ENCODE peak calls at places on chromosomes 5 and 9, in eight cellular contexts. Q is naive thymus-derived CD8-positive, alpha-beta T cell; R is NCI-H510A treated with DMSO at 0.1 percent for 48 hours; F is NCI-H2029; W is GM12878; C is hippocampal formation; T is endothelial cell; A is activated gamma-delta T cell treated with Interleukin-2 at 50 U/mL for 16 hours. J is an unnamed sample.

GRCh38 chr5:8843766-8844165 is 702.1 kb downstream of the SEMA5A start:
- DNase-seq in Q (no peak), R (peak; percentile 98), F (peak; percentile 27), W (no peak), C (peak; percentile 46), T (no peak), A (no peak), J (no peak)

GRCh38 chr9:36914212-36914577 is 119.9 kb downstream of the PAX5 start:
- DNase-seq in Q (no peak), R (peak; percentile 29), F (peak; percentile 48), W (no peak), C (no peak), T (no peak), A (no peak), J (peak; percentile 72)

GRCh38 chr5:179914032-179914755 is 6.5 kb upstream of the TBC1D9B start:
- DNase-seq in Q (no peak), R (no peak), F (peak; percentile 22), W (no peak), C (no peak), T (no peak), A (no peak), J (no peak)

GRCh38 chr9:128735373-128735772 is 11.4 kb upstream of the ZDHHC12 start:
- DNase-seq in Q (no peak), R (no peak), F (no peak), W (no peak), C (no peak), T (no peak), A (no peak), J (no peak)

GRCh38 chr9:100601216-100601615 is 23.3 kb downstream of the CAVIN4 start:
- DNase-seq in Q (no peak), R (peak; percentile 70), F (peak; percentile 78), W (no peak), C (no peak), T (peak; percentile 75), A (no peak), J (peak; percentile 55)

GRCh38 chr9:110123364-110124095 is 84.4 kb downstream of the C9orf152 start:
- DNase-seq in Q (no peak), R (no peak), F (no peak), W (no peak), C (no peak), T (no peak), A (no peak), J (no peak)

GRCh38 chr5:1343931-1344901 is 683 bp downstream of the CLPTM1L start:
- DNase-seq in Q (no peak), R (no peak), F (no peak), W (no peak), C (no peak), T (peak; percentile 38), A (peak; percentile 19), J (peak; percentile 40)

GRCh38 chr5:136729901-136730355 is 364.6 kb upstream of the TRPC7 start:
- DNase-seq in Q (no peak), R (peak; percentile 42), F (no peak), W (no peak), C (no peak), T (no peak), A (no peak), J (no peak)

GRCh38 chr5:124315746-124316415 is 430.6 kb downstream of the ZNF608 start:
- DNase-seq in Q (no peak), R (no peak), F (no peak), W (no peak), C (no peak), T (no peak), A (no peak), J (no peak)